ENCODE peak calls at places on chromosomes 6 and 20, in seven cellular contexts. R is central memory CD4-positive, alpha-beta T cell; N is neuronal stem cell; G is naive thymus-derived CD4-positive, alpha-beta T cell; A is progenitor cell of endocrine pancreas; P is iris pigment epithelial cell; M is glutamatergic neuron. C is an unnamed sample.

GRCh38 chr6:42431356-42431755 is 20.4 kb downstream of the TRERF1 start:
- DNase-seq in R (no peak), N (no peak), G (no peak), A (no peak), P (no peak), M (no peak), C (no peak)

GRCh38 chr6:137783640-137784198 is 83.3 kb upstream of the TNFAIP3 start:
- DNase-seq in R (no peak), N (no peak), G (no peak), A (no peak), P (no peak), M (no peak), C (no peak)

GRCh38 chr6:126937426-126937825 is 181.0 kb upstream of the RSPO3 start:
- DNase-seq in R (no peak), N (no peak), G (no peak), A (no peak), P (peak), M (no peak), C (no peak)

GRCh38 chr20:16491277-16491912 is 81.9 kb downstream of the KIF16B start:
- DNase-seq in R (no peak), N (no peak), G (no peak), A (no peak), P (no peak), M (no peak), C (no peak)

GRCh38 chr6:46013639-46014038 is 2.0 kb downstream of the CLIC5 start:
- DNase-seq in R (no peak), N (no peak), G (no peak), A (no peak), P (no peak), M (no peak), C (no peak)

GRCh38 chr20:50788045-50788867 is 6.6 kb upstream of the BCAS4 start:
- DNase-seq in R (no peak), N (no peak), G (no peak), A (no peak), P (peak), M (no peak), C (peak)

GRCh38 chr20:48965189-48965910 is 43.8 kb downstream of the ARFGEF2 start:
- DNase-seq in R (no peak), N (no peak), G (no peak), A (no peak), P (peak), M (no peak), C (no peak)

GRCh38 chr6:46832816-46833215 is 39.6 kb downstream of the MEP1A start:
- DNase-seq in R (no peak), N (no peak), G (no peak), A (no peak), P (no peak), M (no peak), C (no peak)

GRCh38 chr20:37524221-37524700 is 3.2 kb downstream of the NNAT start:
- DNase-seq in R (no peak), N (no peak), G (no peak), A (no peak), P (no peak), M (no peak), C (no peak)

GRCh38 chr6:93337772-93338394 is 81.5 kb downstream of the EPHA7 start:
- DNase-seq in R (no peak), N (no peak), G (no peak), A (no peak), P (no peak), M (no peak), C (no peak)

GRCh38 chr6:63928613-63929012 is 293.0 kb downstream of the PHF3 start:
- DNase-seq in R (no peak), N (no peak), G (no peak), A (no peak), P (no peak), M (no peak), C (no peak)

GRCh38 chr6:27795697-27796494 is 116.3 kb downstream of the OR2B2 start:
- DNase-seq in R (peak), N (peak), G (peak), A (peak), P (peak), M (no peak), C (no peak)

GRCh38 chr6:101663099-101663498 is 269.6 kb downstream of the GRIK2 start:
- DNase-seq in R (no peak), N (no peak), G (no peak), A (no peak), P (no peak), M (no peak), C (no peak)

GRCh38 chr6:62393608-62394007 is 107.6 kb upstream of the KHDRBS2 start:
- DNase-seq in R (no peak), N (peak), G (no peak), A (no peak), P (no peak), M (no peak), C (no peak)